ENCODE peak calls at places on chromosomes 2 and 18, in five cellular contexts. A, G, L, J and O are unnamed samples.

GRCh38 chr18:11994708-11995444 is 13.6 kb downstream of the IMPA2 start:
- DNase-seq in A (no peak), G (no peak), L (no peak), J (peak; percentile 30), O (peak; percentile 27)

GRCh38 chr2:172588931-172589330 is 33.0 kb downstream of the PDK1 start:
- DNase-seq in A (no peak), G (peak; percentile 60), L (no peak), J (no peak), O (no peak)

GRCh38 chr2:131520526-131520925 is 7.2 kb upstream of the CCDC74A start:
- DNase-seq in A (no peak), G (no peak), L (no peak), J (no peak), O (no peak)

GRCh38 chr2:151907933-151908882 is 80.0 kb upstream of the ARL5A start:
- DNase-seq in A (no peak), G (no peak), L (no peak), J (no peak), O (peak; percentile 59)

GRCh38 chr18:5197032-5197434 is at the start of gene AKAIN1:
- DNase-seq in A (no peak), G (peak; percentile 14), L (no peak), J (peak; percentile 68), O (peak; percentile 28)

GRCh38 chr2:224101820-224102630 is 62.9 kb upstream of the SERPINE2 start:
- DNase-seq in A (no peak), G (peak; percentile 94), L (no peak), J (no peak), O (peak; percentile 97)

GRCh38 chr2:230129343-230129742 is 60.6 kb upstream of the SLC16A14 start:
- DNase-seq in A (no peak), G (no peak), L (no peak), J (no peak), O (peak; percentile 61)

GRCh38 chr2:127508621-127509034 is 17.7 kb downstream of the IWS1 start:
- DNase-seq in A (peak; percentile 81), G (peak; percentile 99), L (no peak), J (peak; percentile 64), O (peak; percentile 98)

GRCh38 chr2:201931475-201931874 is 102.2 kb upstream of the FZD7 start:
- DNase-seq in A (no peak), G (no peak), L (no peak), J (no peak), O (no peak)

GRCh38 chr2:68837164-68837860 is 33.9 kb downstream of the BMP10 start:
- DNase-seq in A (no peak), G (peak; percentile 35), L (peak; percentile 74), J (peak; percentile 82), O (peak; percentile 61)

GRCh38 chr2:108323619-108324018 is 34.9 kb downstream of the SULT1C2 start:
- DNase-seq in A (no peak), G (peak; percentile 59), L (no peak), J (no peak), O (no peak)

GRCh38 chr18:79416677-79417052 is 20.9 kb downstream of the NFATC1 start:
- DNase-seq in A (no peak), G (no peak), L (no peak), J (peak; percentile 6), O (no peak)

GRCh38 chr2:174120346-174120745 is 128.0 kb downstream of the OLA1 start:
- DNase-seq in A (no peak), G (peak; percentile 60), L (peak; percentile 29), J (no peak), O (peak; percentile 34)

GRCh38 chr2:225030089-225030653 is 12.1 kb downstream of the DOCK10 start:
- DNase-seq in A (no peak), G (no peak), L (peak; percentile 45), J (no peak), O (peak; percentile 42)

GRCh38 chr2:167331636-167332232 is 443.5 kb downstream of the XIRP2 start:
- DNase-seq in A (no peak), G (no peak), L (no peak), J (no peak), O (no peak)

GRCh38 chr18:37665346-37665745 is 99.7 kb upstream of the CELF4 start:
- DNase-seq in A (no peak), G (no peak), L (no peak), J (no peak), O (no peak)

GRCh38 chr2:181004647-181005325 is 24.4 kb downstream of the UBE2E3 start:
- DNase-seq in A (no peak), G (no peak), L (no peak), J (no peak), O (no peak)

GRCh38 chr2:201360256-201360655 is 3.1 kb upstream of the FLACC1 start:
- DNase-seq in A (no peak), G (no peak), L (no peak), J (no peak), O (no peak)

GRCh38 chr18:2538236-2538635 is 33.1 kb downstream of the METTL4 start:
- DNase-seq in A (no peak), G (no peak), L (no peak), J (no peak), O (no peak)

GRCh38 chr18:49967171-49967570 is 153.8 kb upstream of the ACAA2 start:
- DNase-seq in A (no peak), G (no peak), L (no peak), J (no peak), O (no peak)

GRCh38 chr2:235161565-235161964 is 209.7 kb downstream of the SH3BP4 start:
- DNase-seq in A (no peak), G (no peak), L (no peak), J (no peak), O (no peak)

GRCh38 chr2:96953611-96954489 is 32.5 kb downstream of the FAM178B start:
- DNase-seq in A (no peak), G (no peak), L (no peak), J (no peak), O (no peak)

GRCh38 chr2:128812183-128812940 is 493.7 kb upstream of the HS6ST1 start:
- DNase-seq in A (no peak), G (no peak), L (no peak), J (no peak), O (no peak)

GRCh38 chr2:96245609-96246390 is 20.0 kb downstream of the TMEM127 start:
- DNase-seq in A (no peak), G (no peak), L (no peak), J (no peak), O (no peak)

GRCh38 chr2:148874868-148875341 is at the start of gene KIF5C:
- DNase-seq in A (peak; percentile 90), G (peak; percentile 74), L (peak; percentile 89), J (peak; percentile 87), O (peak; percentile 60)